ENCODE peak calls at places on chromosomes 4 and X, in six cellular contexts. Q is tibial nerve, B is coronary artery, N is GM10248, S is omental fat pad, K is Peyer's patch. I is an unnamed sample.

GRCh38 chrX:119541188-119541587 is 24.0 kb downstream of the STEEP1 start:
- DNase-seq in K (no peak), S (no peak), B (no peak), N (no peak), Q (no peak), I (no peak)

GRCh38 chr4:35525192-35525978 is 718.9 kb downstream of the ARAP2 start:
- DNase-seq in Q (no peak), K (no peak), B (no peak), S (no peak), N (no peak), I (no peak)

GRCh38 chr4:4533461-4534169 is 8.2 kb downstream of the STX18 start:
- DNase-seq in Q (no peak), B (no peak), N (no peak), K (no peak), S (no peak), I (no peak)

GRCh38 chrX:45903781-45904201 is 641.4 kb downstream of the ZNF674 start:
- DNase-seq in B (no peak), Q (no peak), N (no peak), S (no peak), K (no peak), I (no peak)

GRCh38 chr4:165359501-165359900 is 19.3 kb upstream of the CPE start:
- DNase-seq in K (no peak), N (no peak), B (no peak), Q (no peak), S (no peak), I (no peak)

GRCh38 chr4:168955674-168956073 is 54.4 kb downstream of the CBR4 start:
- DNase-seq in Q (no peak), S (no peak), N (no peak), K (no peak), B (no peak), I (no peak)

GRCh38 chr4:108018038-108018883 is 28.6 kb downstream of the HADH start:
- DNase-seq in B (no peak), N (peak), Q (peak), K (peak), S (peak), I (peak)

GRCh38 chr4:102827674-102828496 is 534 bp upstream of the UBE2D3 start:
- DNase-seq in B (peak), S (peak), Q (peak), K (peak), N (peak), I (peak)

GRCh38 chrX:10617186-10617963 is 3.0 kb downstream of the MID1 start:
- DNase-seq in N (no peak), B (no peak), S (no peak), Q (no peak), K (no peak), I (no peak)

GRCh38 chr4:67101612-67102011 is 443.7 kb downstream of the CENPC start:
- DNase-seq in Q (no peak), B (no peak), K (no peak), N (no peak), S (no peak), I (no peak)

DNA sequence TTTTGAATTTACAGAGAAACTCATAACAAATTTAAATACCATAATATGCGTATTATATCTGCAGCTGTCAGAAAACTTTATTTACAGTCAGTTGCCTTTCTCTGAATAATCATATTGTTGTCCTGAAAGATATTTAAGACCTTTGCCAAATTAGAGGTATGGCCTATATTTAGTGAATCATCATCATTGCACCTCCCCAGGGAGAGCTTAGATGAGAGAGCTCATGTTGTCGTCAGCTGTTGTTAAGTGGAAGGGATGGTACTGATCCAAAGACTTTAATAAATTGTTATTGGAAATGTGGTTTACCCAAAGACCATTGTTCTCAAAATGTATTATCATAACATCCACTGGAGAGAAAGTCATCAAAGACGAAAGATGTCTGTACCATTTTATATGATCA is 128.6 kb downstream of the HTR2C start:
- DNase-seq in K (no peak), B (no peak), N (no peak), S (no peak), Q (no peak), I (no peak)
- TF ChIP-seq CTCF in K (no peak), B (no peak), N (no peak), S (no peak), Q (no peak), I (no peak)

GRCh38 chrX:75968293-75968692 is 183.2 kb upstream of the MAGEE2 start:
- DNase-seq in N (no peak), S (no peak), K (no peak), B (no peak), Q (no peak), I (no peak)
- TF ChIP-seq CTCF in N (no peak), S (no peak), K (no peak), B (no peak), Q (no peak), I (no peak)

GRCh38 chrX:64205735-64206491 is 405 bp upstream of the AMER1 start:
- DNase-seq in Q (peak), K (peak), B (peak), S (peak), N (peak), I (peak)
- TF ChIP-seq CTCF in Q (no peak), K (no peak), B (no peak), S (no peak), N (no peak), I (no peak)

GRCh38 chr4:187175197-187175596 is 451.5 kb upstream of the FAT1 start:
- DNase-seq in B (no peak), N (no peak), S (no peak), K (no peak), Q (no peak), I (no peak)
- TF ChIP-seq CTCF in B (no peak), N (no peak), S (no peak), K (no peak), Q (no peak), I (no peak)

DNA sequence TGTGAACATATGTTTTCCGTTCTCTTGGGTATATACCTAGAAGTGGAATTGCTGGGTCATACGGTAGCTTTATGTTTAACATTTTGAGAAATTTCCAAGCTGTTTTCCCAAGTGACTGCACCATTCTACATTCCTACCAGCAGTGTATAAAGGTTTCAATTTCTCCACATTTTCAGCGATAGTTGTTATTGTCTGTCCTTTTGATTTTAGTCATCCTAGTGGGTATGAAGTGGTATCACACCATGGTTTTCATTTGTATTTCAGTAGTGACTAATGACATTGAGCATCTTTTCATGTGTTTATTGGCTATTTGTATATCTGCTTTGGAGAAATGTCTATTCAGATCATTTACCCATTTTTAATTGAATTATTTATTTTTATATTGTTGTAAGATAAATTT is 2.4 kb downstream of the PPEF1 start:
- DNase-seq in N (no peak), Q (no peak), K (no peak), B (no peak), S (no peak), I (no peak)
- TF ChIP-seq CTCF in N (no peak), Q (no peak), K (no peak), B (no peak), S (no peak), I (peak)

GRCh38 chrX:71616672-71617529 is 1.4 kb downstream of the CXCR3 start:
- DNase-seq in B (no peak), N (no peak), S (no peak), K (peak), Q (no peak), I (no peak)
- TF ChIP-seq CTCF in B (no peak), N (peak), S (no peak), K (no peak), Q (no peak), I (no peak)

GRCh38 chrX:5876984-5877655 is 351.5 kb downstream of the NLGN4X start:
- DNase-seq in K (no peak), N (no peak), B (no peak), Q (no peak), S (no peak), I (peak)
- TF ChIP-seq CTCF in K (no peak), N (peak), B (no peak), Q (no peak), S (no peak), I (peak)